ENCODE peak calls at places on chromosomes 2 and 18, in eight cellular contexts. E is AG04449; M is activated B cell treated with CpG ODN at 0.5 μM for 24 hours; H is heart right ventricle; F is endothelial cell; Y is OCI-LY7; T is CD4-positive, alpha-beta T cell; G is HFFc6. X is an unnamed sample.

GRCh38 chr2:46580416-46580815 is 101.1 kb downstream of the TMEM247 start:
- DNase-seq in G (no peak), T (no peak), F (no peak), E (no peak), Y (no peak), H (no peak), M (no peak), X (no peak)

GRCh38 chr18:64872710-64873458 is 724.0 kb upstream of the LINC00305 start:
- DNase-seq in M (no peak), T (no peak), E (no peak), H (no peak), F (no peak), Y (no peak), G (no peak), X (no peak)

GRCh38 chr2:179936654-179937053 is 70.4 kb downstream of the CWC22 start:
- DNase-seq in G (no peak), H (no peak), M (no peak), F (peak), Y (peak), E (no peak), T (no peak), X (peak)

GRCh38 chr2:32417659-32418058 is 60.8 kb downstream of the BIRC6 start:
- DNase-seq in E (no peak), Y (no peak), M (no peak), H (no peak), F (no peak), G (no peak), T (no peak), X (no peak)

GRCh38 chr2:100416939-100417744 is at the start of gene CHST10:
- DNase-seq in M (peak), E (no peak), T (peak), F (peak), G (no peak), H (peak), Y (peak), X (peak)

GRCh38 chr2:41709702-41710599 is 337.9 kb upstream of the PKDCC start:
- DNase-seq in T (no peak), G (no peak), E (no peak), M (no peak), F (no peak), Y (no peak), H (no peak), X (no peak)

GRCh38 chr2:26978061-26978596 is 7.7 kb downstream of the MAPRE3 start:
- DNase-seq in M (no peak), G (peak), E (no peak), F (no peak), T (no peak), Y (no peak), H (peak), X (no peak)

GRCh38 chr18:34837769-34838194 is 127.7 kb downstream of the DTNA start:
- DNase-seq in M (no peak), Y (no peak), F (no peak), E (no peak), G (no peak), H (no peak), T (no peak), X (no peak)

GRCh38 chr2:135997380-135997779 is 12.0 kb upstream of the DARS1 start:
- DNase-seq in F (peak), H (no peak), E (no peak), Y (peak), M (peak), T (no peak), G (no peak), X (peak)

GRCh38 chr2:177234267-177234666 is 21.7 kb downstream of the HNRNPA3 start:
- DNase-seq in Y (no peak), G (no peak), M (no peak), T (no peak), F (no peak), E (no peak), H (no peak), X (no peak)

GRCh38 chr2:105437708-105438103 is 38.9 kb upstream of the FHL2 start:
- DNase-seq in T (no peak), M (no peak), E (peak), H (no peak), G (peak), F (no peak), Y (no peak), X (no peak)
- TF ChIP-seq CTCF in T (no peak), M (no peak), E (no peak), H (no peak), G (no peak), F (no peak), Y (no peak), X (no peak)

DNA sequence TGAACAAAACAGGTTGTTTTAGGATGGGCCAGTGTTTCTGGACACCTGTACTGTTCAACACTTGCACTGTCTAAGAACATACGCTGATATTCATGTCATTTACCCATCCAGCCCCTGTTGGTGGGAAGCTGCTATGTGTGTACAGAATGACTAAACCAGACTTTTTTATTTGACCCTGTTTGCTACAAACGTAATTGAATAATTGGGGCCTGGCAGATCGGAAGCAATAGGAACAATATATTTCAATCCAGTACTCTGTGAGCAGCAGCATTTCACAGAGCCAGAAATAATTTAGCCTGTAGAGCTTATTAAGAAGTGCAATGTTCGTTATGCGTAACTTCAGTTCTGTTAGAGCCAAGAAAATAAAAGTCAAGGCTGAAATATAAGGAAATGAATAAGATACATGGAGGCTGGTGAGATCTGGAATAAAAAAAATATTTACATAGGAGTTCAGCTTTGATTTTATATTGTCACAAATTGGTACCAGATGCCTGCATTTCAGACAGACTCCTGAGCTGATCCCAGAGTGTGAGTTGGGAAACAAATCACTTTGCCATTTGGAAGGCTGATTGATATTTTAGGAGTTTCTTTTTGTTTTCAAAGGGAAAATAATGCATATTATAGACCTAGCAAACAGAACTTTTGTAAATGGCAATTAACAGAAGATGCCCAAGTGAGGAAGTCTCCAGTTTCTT is 19.7 kb downstream of the CABLES1 start:
- DNase-seq in Y (no peak), H (no peak), T (no peak), M (no peak), G (no peak), E (no peak), F (no peak), X (no peak)
- TF ChIP-seq CTCF in Y (no peak), H (no peak), T (no peak), M (no peak), G (no peak), E (peak), F (no peak), X (no peak)

DNA sequence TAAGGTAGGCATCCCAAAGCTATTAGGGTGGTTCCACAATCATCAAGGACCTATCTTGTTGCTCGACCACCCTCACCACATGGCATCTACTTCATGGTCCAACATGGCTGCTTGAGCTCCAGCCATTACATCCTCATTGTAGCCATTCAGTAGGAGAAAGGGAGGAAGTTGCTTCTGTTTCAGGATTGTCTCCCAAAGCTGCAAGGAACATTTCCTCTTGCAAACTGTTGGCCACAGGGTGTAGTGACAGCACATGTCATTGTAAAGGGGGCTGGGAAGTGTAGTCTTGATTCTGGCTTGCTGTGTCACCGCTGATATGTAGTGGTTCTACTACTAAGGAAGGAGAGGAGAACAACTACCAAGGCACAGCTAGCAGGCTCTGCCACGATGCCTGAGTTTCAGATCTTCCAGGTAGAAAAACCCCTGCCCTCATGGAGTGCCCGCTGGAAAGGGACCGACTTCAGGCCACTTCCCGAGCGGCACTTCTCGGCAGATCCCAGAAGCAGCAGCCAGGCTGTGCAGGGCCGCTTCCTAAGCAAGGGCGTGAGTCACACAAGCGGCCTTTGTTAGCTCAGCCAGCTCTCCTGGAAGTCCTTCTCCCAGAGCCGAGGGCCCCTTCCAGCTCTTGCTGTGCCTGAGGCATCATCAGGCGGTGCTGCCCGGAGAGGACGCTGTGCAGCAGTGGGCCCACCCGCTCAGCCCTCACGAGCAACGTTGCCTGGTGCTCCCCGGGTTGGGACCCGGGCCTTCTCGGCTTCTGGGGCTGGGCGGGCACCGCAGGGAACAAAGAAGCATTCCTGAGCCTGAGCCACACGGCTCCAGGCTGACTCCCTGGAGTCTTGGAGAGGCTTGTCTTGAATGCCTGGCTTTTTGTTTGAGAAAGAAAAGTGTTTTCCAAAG is 58.2 kb downstream of the HS6ST1 start:
- DNase-seq in M (no peak), H (no peak), E (peak), Y (no peak), T (no peak), G (peak), F (peak), X (peak)
- TF ChIP-seq CTCF in M (no peak), H (no peak), E (peak), Y (no peak), T (no peak), G (peak), F (no peak), X (no peak)

DNA sequence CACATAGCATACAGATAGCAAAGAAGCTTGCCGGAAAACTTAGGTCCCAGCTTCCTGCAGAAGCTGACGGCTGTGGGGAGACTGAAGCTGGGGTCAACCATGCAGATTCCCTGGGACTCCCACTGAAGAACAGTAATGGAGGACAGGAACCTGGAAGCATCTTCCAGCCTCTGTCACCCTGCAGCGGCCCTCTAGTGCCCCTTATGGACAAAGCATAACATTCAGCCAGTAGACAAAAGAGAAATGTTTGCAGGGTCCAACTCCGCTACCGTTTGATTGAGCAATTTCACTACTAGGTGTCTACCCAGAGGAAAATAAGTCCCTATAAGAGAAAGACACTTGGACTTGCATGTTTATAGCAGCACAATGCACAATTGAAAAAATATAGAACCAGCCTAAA is 460.6 kb downstream of the CNTNAP5 start:
- DNase-seq in G (no peak), M (no peak), F (no peak), Y (no peak), E (no peak), H (no peak), T (no peak), X (no peak)
- TF ChIP-seq CTCF in G (no peak), M (no peak), F (no peak), Y (peak), E (no peak), H (no peak), T (no peak), X (no peak)

GRCh38 chr18:77701977-77702376 is 452.3 kb downstream of the GALR1 start:
- DNase-seq in F (no peak), M (no peak), G (no peak), E (no peak), T (no peak), H (no peak), Y (no peak), X (no peak)
- TF ChIP-seq CTCF in F (no peak), M (no peak), G (no peak), E (no peak), T (no peak), H (no peak), Y (no peak), X (peak)

DNA sequence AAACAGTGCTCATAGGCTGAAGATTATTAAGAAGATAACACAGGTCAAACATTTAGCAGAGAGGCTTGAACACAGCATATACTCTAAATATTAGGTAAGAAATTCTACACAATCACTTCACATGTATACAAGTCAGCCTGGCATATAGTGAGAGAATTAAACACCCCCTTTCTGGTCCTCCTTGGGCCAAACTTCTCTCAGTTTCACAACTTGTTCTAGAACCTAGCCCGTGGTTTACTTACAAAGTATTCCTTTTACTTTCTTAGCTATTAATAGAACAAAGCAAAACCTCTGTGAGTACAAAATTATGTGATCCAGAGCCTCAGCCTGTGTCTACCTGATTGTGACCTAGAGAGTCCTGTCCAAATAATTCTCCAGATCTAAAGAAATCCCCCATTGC is 562.8 kb downstream of the TNS1 start:
- DNase-seq in G (no peak), E (no peak), Y (no peak), T (no peak), H (no peak), M (no peak), F (no peak), X (no peak)
- TF ChIP-seq CTCF in G (no peak), E (no peak), Y (no peak), T (no peak), H (no peak), M (no peak), F (no peak), X (no peak)

GRCh38 chr2:239691720-239692119 is 290.9 kb upstream of the HDAC4 start:
- DNase-seq in F (no peak), E (no peak), H (no peak), G (no peak), M (no peak), Y (no peak), T (no peak), X (no peak)
- TF ChIP-seq CTCF in F (no peak), E (no peak), H (no peak), G (no peak), M (no peak), Y (no peak), T (no peak), X (no peak)

X was measured in progenitor cell of endocrine pancreas.